ENCODE peak calls at places on chromosomes 4 and X, in eight cellular contexts. U is bronchial epithelial cell, D is heart right ventricle, J is cardiac septum, S is fibroblast of the conjunctiva, E is NCI-H2171 treated with DMSO at 0.1 percent for 48 hours, A is heart left ventricle, T is activated gamma-delta T cell treated with Interleukin-2 at 50 U/mL for 16 hours. G is an unnamed sample.
A peak's percentile ranks its signal among the peaks of the same experiment; 100 is the strongest.

GRCh38 chr4:1008840-1009646 is 2.4 kb upstream of the FGFRL1 start:
- DNase-seq in S (no peak), A (peak; percentile 54), D (peak; percentile 44), E (no peak), U (no peak), T (peak; percentile 35), J (no peak), G (no peak)

GRCh38 chr4:24423670-24424069 is 160.7 kb downstream of the DHX15 start:
- DNase-seq in S (no peak), E (no peak), U (no peak), T (no peak), J (no peak), D (no peak), A (no peak), G (no peak)

GRCh38 chr4:1327526-1328266 is 19.3 kb upstream of the UVSSA start:
- DNase-seq in S (no peak), J (no peak), A (no peak), U (no peak), E (no peak), D (no peak), T (no peak), G (no peak)

GRCh38 chr4:101419324-101420135 is 72.2 kb upstream of the PPP3CA start:
- DNase-seq in J (no peak), T (no peak), E (peak; percentile 48), A (no peak), U (peak; percentile 9), D (no peak), S (no peak), G (no peak)

GRCh38 chrX:2526390-2526789 is 25.6 kb upstream of the DHRSX start:
- DNase-seq in J (no peak), S (no peak), T (no peak), U (no peak), D (no peak), E (no peak), A (no peak), G (no peak)

GRCh38 chr4:126888968-126889367 is 743.8 kb upstream of the INTU start:
- DNase-seq in S (no peak), U (peak; percentile 43), A (no peak), J (no peak), D (no peak), E (no peak), T (no peak), G (no peak)

GRCh38 chrX:69312141-69312670 is 147.0 kb upstream of the PJA1 start:
- DNase-seq in T (no peak), E (no peak), S (no peak), U (no peak), J (peak; percentile 61), D (no peak), A (no peak), G (no peak)

GRCh38 chrX:108437789-108438623 is at the start of gene COL4A6:
- DNase-seq in T (no peak), S (no peak), A (peak; percentile 32), E (no peak), J (no peak), U (peak; percentile 62), D (peak; percentile 8), G (peak; percentile 17)

GRCh38 chr4:125365731-125366130 is 51.0 kb downstream of the FAT4 start:
- DNase-seq in E (peak; percentile 7), D (no peak), S (no peak), J (no peak), U (no peak), A (no peak), T (no peak), G (peak; percentile 15)

GRCh38 chr4:53788011-53788410 is 196.7 kb upstream of the LNX1 start:
- DNase-seq in D (no peak), A (no peak), S (no peak), U (no peak), E (peak; percentile 66), T (no peak), J (no peak), G (no peak)

GRCh38 chrX:135437867-135438733 is 16.4 kb downstream of the SMIM10L2A start:
- DNase-seq in E (no peak), S (no peak), D (no peak), J (no peak), T (no peak), A (no peak), U (no peak), G (no peak)

GRCh38 chrX:47361538-47362511 is 8.6 kb upstream of the ZNF157 start:
- DNase-seq in J (peak; percentile 80), D (peak; percentile 67), E (peak; percentile 91), A (peak; percentile 81), S (peak; percentile 89), T (peak; percentile 35), U (peak; percentile 89), G (peak; percentile 62)

GRCh38 chr4:95572304-95572991 is 23.7 kb upstream of the UNC5C start:
- DNase-seq in S (no peak), A (peak; percentile 68), D (peak; percentile 12), J (no peak), T (no peak), E (no peak), U (peak; percentile 84), G (no peak)

GRCh38 chr4:102578819-102579218 is 77.7 kb downstream of the NFKB1 start:
- DNase-seq in U (no peak), T (no peak), S (no peak), D (no peak), A (no peak), E (no peak), J (no peak), G (peak; percentile 33)

GRCh38 chrX:45621356-45622041 is 420.8 kb upstream of the DIPK2B start:
- DNase-seq in E (no peak), U (peak; percentile 92), T (no peak), S (peak; percentile 34), A (no peak), D (no peak), J (no peak), G (no peak)

GRCh38 chrX:39058724-39059123 is 257.5 kb downstream of the MID1IP1 start:
- DNase-seq in T (no peak), S (no peak), D (no peak), J (no peak), E (no peak), A (no peak), U (peak; percentile 13), G (no peak)

GRCh38 chr4:125433453-125433852 is 118.7 kb downstream of the FAT4 start:
- DNase-seq in T (no peak), J (no peak), D (no peak), E (no peak), S (peak; percentile 2), U (no peak), A (no peak), G (no peak)

GRCh38 chr4:111048316-111048715 is 425.4 kb upstream of the PITX2 start:
- DNase-seq in J (no peak), A (no peak), D (no peak), S (no peak), U (no peak), T (no peak), E (no peak), G (no peak)

GRCh38 chr4:152640058-152640921 is 39.5 kb downstream of the TMEM154 start:
- DNase-seq in D (no peak), A (no peak), T (no peak), U (peak; percentile 17), E (peak; percentile 9), J (no peak), S (no peak), G (no peak)

GRCh38 chrX:24019448-24019847 is 7.5 kb downstream of the KLHL15 start:
- DNase-seq in U (no peak), J (no peak), A (no peak), D (no peak), T (peak; percentile 6), S (no peak), E (no peak), G (no peak)

GRCh38 chr4:28225689-28226353 is 1365.2 kb downstream of the STIM2 start:
- DNase-seq in D (no peak), U (peak; percentile 15), S (no peak), A (no peak), T (no peak), J (no peak), E (no peak), G (no peak)

GRCh38 chr4:158255727-158256324 is 45.5 kb downstream of the TMEM144 start:
- DNase-seq in J (no peak), E (peak; percentile 29), S (peak; percentile 53), T (no peak), D (no peak), A (no peak), U (peak; percentile 52), G (no peak)

GRCh38 chr4:186840222-186840701 is 116.6 kb upstream of the FAT1 start:
- DNase-seq in E (no peak), A (peak; percentile 34), D (peak; percentile 17), S (no peak), J (no peak), U (no peak), T (no peak), G (no peak)

GRCh38 chr4:71110499-71110898 is 117.0 kb downstream of the DCK start:
- DNase-seq in A (no peak), T (no peak), S (no peak), D (no peak), E (no peak), U (no peak), J (no peak), G (no peak)

GRCh38 chr4:89838005-89838404 is 1.0 kb upstream of the SNCA start:
- DNase-seq in D (no peak), T (no peak), S (no peak), U (peak; percentile 52), J (no peak), A (no peak), E (peak; percentile 63), G (no peak)

GRCh38 chr4:40912455-40913055 is 162.8 kb downstream of the NSUN7 start:
- DNase-seq in A (no peak), E (no peak), D (no peak), S (no peak), T (no peak), J (no peak), U (no peak), G (no peak)

GRCh38 chrX:68710870-68711576 is 63.6 kb downstream of the STARD8 start:
- DNase-seq in D (no peak), E (no peak), A (peak; percentile 45), S (no peak), J (no peak), U (peak; percentile 43), T (no peak), G (peak; percentile 42)